ENCODE peak calls at places on chromosomes 7 and 10, in six cellular contexts. O is head of caudate nucleus, I is NCI-H1092, S is fibroblast of mammary gland, B is epithelial cell of esophagus, Z is GOT3. M is an unnamed sample.

GRCh38 chr7:31735991-31736982 is 49.3 kb downstream of the PPP1R17 start:
- DNase-seq in O (peak), I (peak), S (peak), B (peak), Z (peak), M (no peak)

GRCh38 chr7:30877010-30877740 is 34.5 kb upstream of the AQP1 start:
- DNase-seq in O (no peak), I (no peak), S (no peak), B (no peak), Z (no peak), M (no peak)

GRCh38 chr7:91240546-91240945 is 23.7 kb upstream of the FZD1 start:
- DNase-seq in O (no peak), I (no peak), S (peak), B (peak), Z (no peak), M (no peak)

GRCh38 chr7:3301472-3301778 is 373 bp downstream of the SDK1 start:
- DNase-seq in O (no peak), I (no peak), S (no peak), B (no peak), Z (no peak), M (no peak)

GRCh38 chr7:100547872-100548271 is 8.9 kb downstream of the AGFG2 start:
- DNase-seq in O (no peak), I (no peak), S (peak), B (no peak), Z (no peak), M (no peak)

GRCh38 chr10:80272793-80273522 is 16.5 kb downstream of the MAT1A start:
- DNase-seq in O (no peak), I (no peak), S (no peak), B (no peak), Z (no peak), M (no peak)

GRCh38 chr7:142482899-142483658 is 225.2 kb upstream of the PRSS58 start:
- DNase-seq in O (peak), I (no peak), S (peak), B (peak), Z (no peak), M (peak)

GRCh38 chr7:112009081-112009480 is 197.1 kb downstream of the DOCK4 start:
- DNase-seq in O (no peak), I (no peak), S (peak), B (peak), Z (no peak), M (no peak)

GRCh38 chr10:74675527-74675926 is 150.9 kb upstream of the KAT6B start:
- DNase-seq in O (no peak), I (no peak), S (no peak), B (no peak), Z (no peak), M (no peak)

GRCh38 chr7:55526329-55526728 is 46.0 kb downstream of the VOPP1 start:
- DNase-seq in O (peak), I (peak), S (no peak), B (no peak), Z (no peak), M (no peak)

GRCh38 chr10:101322266-101323151 is 31.5 kb upstream of the BTRC start:
- DNase-seq in O (no peak), I (no peak), S (no peak), B (no peak), Z (no peak), M (no peak)

GRCh38 chr7:29896685-29897411 is 90.5 kb downstream of the WIPF3 start:
- DNase-seq in O (no peak), I (no peak), S (no peak), B (no peak), Z (no peak), M (no peak)

GRCh38 chr10:86635402-86635801 is 18.9 kb upstream of the OPN4 start:
- DNase-seq in O (no peak), I (no peak), S (peak), B (peak), Z (no peak), M (no peak)

GRCh38 chr10:30562787-30563186 is 66.8 kb downstream of the LYZL2 start:
- DNase-seq in O (no peak), I (no peak), S (peak), B (peak), Z (no peak), M (no peak)

GRCh38 chr7:70527489-70527888 is 604.5 kb upstream of the GALNT17 start:
- DNase-seq in O (no peak), I (peak), S (no peak), B (no peak), Z (no peak), M (no peak)

GRCh38 chr7:47895026-47895425 is 53.2 kb downstream of the PKD1L1 start:
- DNase-seq in O (no peak), I (no peak), S (no peak), B (no peak), Z (no peak), M (no peak)

GRCh38 chr7:109206196-109206595 is 636.5 kb downstream of the DNAJB9 start:
- DNase-seq in O (no peak), I (no peak), S (no peak), B (no peak), Z (no peak), M (no peak)

GRCh38 chr10:20287951-20288350 is 471.7 kb downstream of the PLXDC2 start:
- DNase-seq in O (peak), I (no peak), S (no peak), B (no peak), Z (no peak), M (no peak)

GRCh38 chr7:151795168-151795754 is 81.7 kb downstream of the PRKAG2 start:
- DNase-seq in O (peak), I (no peak), S (no peak), B (no peak), Z (no peak), M (peak)

GRCh38 chr7:136635755-136636154 is 232.7 kb upstream of the CHRM2 start:
- DNase-seq in O (no peak), I (no peak), S (no peak), B (no peak), Z (no peak), M (no peak)

GRCh38 chr7:105224884-105225651 is 163.7 kb downstream of the SRPK2 start:
- DNase-seq in O (no peak), I (no peak), S (peak), B (peak), Z (no peak), M (no peak)

GRCh38 chr7:106704000-106704840 is 43.3 kb upstream of the CCDC71L start:
- DNase-seq in O (no peak), I (no peak), S (no peak), B (no peak), Z (no peak), M (no peak)

GRCh38 chr7:122136639-122137253 is 7.3 kb downstream of the AASS start:
- DNase-seq in O (no peak), I (no peak), S (peak), B (no peak), Z (no peak), M (no peak)

GRCh38 chr7:38506756-38507155 is 124.4 kb downstream of the AMPH start:
- DNase-seq in O (no peak), I (no peak), S (peak), B (no peak), Z (no peak), M (no peak)

GRCh38 chr7:1858435-1859265 is 188.6 kb downstream of the ELFN1 start:
- DNase-seq in O (no peak), I (no peak), S (no peak), B (no peak), Z (no peak), M (peak)

GRCh38 chr7:24052572-24053223 is 231.3 kb upstream of the NPY start:
- DNase-seq in O (no peak), I (no peak), S (peak), B (peak), Z (no peak), M (no peak)

GRCh38 chr7:19404912-19405329 is 259.7 kb upstream of the FERD3L start:
- DNase-seq in O (no peak), I (no peak), S (peak), B (peak), Z (peak), M (no peak)

GRCh38 chr10:61974611-61975010 is 73.1 kb downstream of the ARID5B start:
- DNase-seq in O (peak), I (no peak), S (peak), B (peak), Z (no peak), M (no peak)

GRCh38 chr10:109966961-109967738 is 40.6 kb upstream of the ADD3 start:
- DNase-seq in O (no peak), I (no peak), S (peak), B (no peak), Z (no peak), M (no peak)

GRCh38 chr7:138891446-138891810 is 89.8 kb downstream of the KIAA1549 start:
- DNase-seq in O (no peak), I (peak), S (peak), B (no peak), Z (no peak), M (no peak)

GRCh38 chr10:67259319-67259929 is 333.6 kb downstream of the LRRTM3 start:
- DNase-seq in O (no peak), I (no peak), S (no peak), B (no peak), Z (no peak), M (no peak)

GRCh38 chr10:8133146-8133545 is 78.7 kb downstream of the GATA3 start:
- DNase-seq in O (no peak), I (no peak), S (no peak), B (no peak), Z (no peak), M (no peak)

GRCh38 chr10:3169271-3169670 is 3.3 kb downstream of the PITRM1 start:
- DNase-seq in O (peak), I (no peak), S (no peak), B (no peak), Z (no peak), M (no peak)

GRCh38 chr7:33563010-33563409 is 342.3 kb upstream of the BMPER start:
- DNase-seq in O (no peak), I (no peak), S (peak), B (no peak), Z (no peak), M (no peak)

GRCh38 chr10:102395677-102396197 is at the start of gene NFKB2:
- DNase-seq in O (no peak), I (no peak), S (peak), B (no peak), Z (no peak), M (peak)

M was measured in spleen.